ENCODE peak calls at places on chromosomes 4 and X, in eight cellular contexts. S is occipital lobe; L is activated CD4-positive, alpha-beta T cell treated with anti-CD3 and anti-CD28 coated beads for 24 hours; P is AG20443; X is NCI-H774; F is activated naive CD8-positive, alpha-beta T cell treated with anti-CD3 and anti-CD28 coated beads, Interleukin-2, amount 50 U/mL, for 24 hours; A is EL; Z is naive B cell. V is an unnamed sample.

GRCh38 chrX:47366051-47366722 is 4.2 kb upstream of the ZNF157 start:
- DNase-seq in S (peak; percentile 50), L (peak; percentile 43), P (peak; percentile 74), X (no peak), F (peak; percentile 65), A (peak; percentile 67), Z (peak; percentile 70), V (peak; percentile 90)

GRCh38 chr4:74451214-74451661 is 6.3 kb downstream of the AREG start:
- DNase-seq in S (no peak), L (no peak), P (peak; percentile 34), X (no peak), F (no peak), A (peak; percentile 68), Z (no peak), V (no peak)

GRCh38 chr4:107009196-107009595 is 26.9 kb downstream of the DKK2 start:
- DNase-seq in S (no peak), L (no peak), P (no peak), X (no peak), F (no peak), A (no peak), Z (no peak), V (no peak)

GRCh38 chr4:123450393-123450792 is 53.8 kb downstream of the SPRY1 start:
- DNase-seq in S (no peak), L (no peak), P (no peak), X (no peak), F (no peak), A (no peak), Z (no peak), V (no peak)

GRCh38 chr4:168643083-168643795 is 146.4 kb downstream of the PALLD start:
- DNase-seq in S (no peak), L (no peak), P (peak; percentile 29), X (no peak), F (no peak), A (peak; percentile 16), Z (no peak), V (no peak)

GRCh38 chr4:93132631-93133030 is 695.9 kb upstream of the ATOH1 start:
- DNase-seq in S (no peak), L (no peak), P (no peak), X (no peak), F (no peak), A (no peak), Z (no peak), V (no peak)

GRCh38 chr4:7358100-7358735 is 76.5 kb downstream of the PSAPL1 start:
- DNase-seq in S (peak; percentile 42), L (no peak), P (peak; percentile 89), X (no peak), F (no peak), A (peak; percentile 95), Z (no peak), V (no peak)

GRCh38 chr4:90597927-90598326 is 470.7 kb downstream of the CCSER1 start:
- DNase-seq in S (no peak), L (no peak), P (no peak), X (no peak), F (no peak), A (no peak), Z (no peak), V (no peak)

GRCh38 chr4:61389640-61390039 is 189.5 kb downstream of the ADGRL3 start:
- DNase-seq in S (no peak), L (no peak), P (no peak), X (no peak), F (no peak), A (no peak), Z (no peak), V (no peak)

GRCh38 chr4:27178066-27178465 is 317.4 kb downstream of the STIM2 start:
- DNase-seq in S (no peak), L (no peak), P (no peak), X (no peak), F (no peak), A (no peak), Z (no peak), V (no peak)

GRCh38 chr4:123562994-123563745 is 166.6 kb downstream of the SPRY1 start:
- DNase-seq in S (no peak), L (no peak), P (no peak), X (no peak), F (no peak), A (no peak), Z (no peak), V (no peak)

GRCh38 chr4:158209825-158210807 is at the start of gene TMEM144:
- DNase-seq in S (peak; percentile 94), L (peak; percentile 17), P (peak; percentile 95), X (peak; percentile 65), F (peak; percentile 60), A (peak; percentile 90), Z (no peak), V (peak; percentile 61)

GRCh38 chrX:7170903-7171302 is 22.9 kb upstream of the PUDP start:
- DNase-seq in S (no peak), L (peak; percentile 9), P (no peak), X (no peak), F (peak; percentile 16), A (peak; percentile 13), Z (no peak), V (no peak)

V was measured in NCI-H345.